ENCODE peak calls at places on chromosomes 2 and 18, in five cellular contexts. M, R, S, H and A are unnamed samples.

GRCh38 chr2:80496770-80497169 is 192.2 kb upstream of the LRRTM1 start:
- DNase-seq in M (no peak), R (no peak), S (peak), H (no peak), A (no peak)

GRCh38 chr2:64276417-64277095 is 132.3 kb upstream of the PELI1 start:
- DNase-seq in M (peak), R (peak), S (no peak), H (no peak), A (peak)

GRCh38 chr18:61901334-61901986 is 8.7 kb upstream of the RNF152 start:
- DNase-seq in M (peak), R (peak), S (peak), H (peak), A (peak)

GRCh38 chr2:235191933-235192332 is 240.1 kb downstream of the SH3BP4 start:
- DNase-seq in M (no peak), R (no peak), S (no peak), H (no peak), A (no peak)

GRCh38 chr2:98804736-98805135 is 73.8 kb upstream of the MGAT4A start:
- DNase-seq in M (no peak), R (no peak), S (no peak), H (no peak), A (no peak)

GRCh38 chr2:203625712-203626111 is 80.7 kb upstream of the CD28 start:
- DNase-seq in M (no peak), R (no peak), S (no peak), H (no peak), A (no peak)

GRCh38 chr2:232838406-232838874 is 31.6 kb upstream of the SNORC start:
- DNase-seq in M (peak), R (no peak), S (peak), H (no peak), A (no peak)

GRCh38 chr2:180607501-180608060 is 372.8 kb upstream of the UBE2E3 start:
- DNase-seq in M (no peak), R (no peak), S (no peak), H (no peak), A (no peak)

GRCh38 chr2:101969723-101970122 is 22.0 kb upstream of the IL1R2 start:
- DNase-seq in M (no peak), R (no peak), S (no peak), H (no peak), A (no peak)

GRCh38 chr18:61579581-61579980 is 246.4 kb downstream of the CDH20 start:
- DNase-seq in M (no peak), R (no peak), S (no peak), H (no peak), A (no peak)

GRCh38 chr2:230929381-230930148 is 4.5 kb upstream of the GPR55 start:
- DNase-seq in M (no peak), R (no peak), S (no peak), H (no peak), A (no peak)

GRCh38 chr2:11773747-11774536 is 27.5 kb downstream of the LPIN1 start:
- DNase-seq in M (no peak), R (no peak), S (no peak), H (no peak), A (no peak)

GRCh38 chr2:61889212-61889956 is 928 bp upstream of the CCT4 start:
- DNase-seq in M (no peak), R (no peak), S (no peak), H (no peak), A (peak)

GRCh38 chr18:76801567-76802505 is 20.5 kb upstream of the ZNF236 start:
- DNase-seq in M (peak), R (peak), S (peak), H (peak), A (peak)

GRCh38 chr2:20621366-20622295 is 29.3 kb downstream of the HS1BP3 start:
- DNase-seq in M (no peak), R (no peak), S (no peak), H (no peak), A (no peak)

GRCh38 chr2:130185896-130186295 is 3.8 kb downstream of the MZT2B start:
- DNase-seq in M (no peak), R (no peak), S (no peak), H (no peak), A (no peak)

GRCh38 chr2:80256396-80257167 is 48.0 kb downstream of the LRRTM1 start:
- DNase-seq in M (peak), R (no peak), S (peak), H (peak), A (no peak)

GRCh38 chr18:47150824-47151366 is 595 bp upstream of the HDHD2 start:
- DNase-seq in M (no peak), R (no peak), S (no peak), H (no peak), A (no peak)

GRCh38 chr2:199449455-199449854 is 8.3 kb downstream of the SATB2 start:
- DNase-seq in M (no peak), R (no peak), S (peak), H (no peak), A (no peak)

GRCh38 chr2:70121627-70122372 is 34.5 kb downstream of the PCBP1 start:
- DNase-seq in M (no peak), R (no peak), S (no peak), H (no peak), A (no peak)
- H3K18ac ChIP-seq in M (no peak), R (peak), S (no peak), H (no peak), A (no peak)

DNA sequence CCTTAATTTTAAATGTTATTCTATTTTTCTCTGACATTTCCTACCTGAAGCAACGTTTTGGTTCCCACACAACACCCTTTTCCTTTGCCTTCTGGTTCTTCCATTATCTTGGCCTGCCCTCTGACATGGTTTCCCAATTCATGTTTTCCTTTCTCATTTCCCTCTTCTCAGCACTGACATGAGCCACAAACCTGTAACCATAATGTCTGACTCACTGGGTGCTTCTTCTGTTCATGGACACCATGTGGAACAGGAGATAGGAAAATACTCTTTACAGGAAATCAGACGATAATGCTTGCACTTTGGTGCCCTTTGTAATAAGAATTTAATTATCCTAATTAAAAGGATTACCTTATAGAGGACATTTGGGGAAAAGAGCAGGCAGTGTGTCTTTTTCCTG is 142.0 kb downstream of the ZEB2 start:
- DNase-seq in M (no peak), R (no peak), S (peak), H (no peak), A (no peak)
- H3K23ac ChIP-seq in M (no peak), R (no peak), S (no peak), H (no peak), A (no peak)

GRCh38 chr2:207969249-207969648 is 56.1 kb downstream of the PLEKHM3 start:
- DNase-seq in M (no peak), R (no peak), S (no peak), H (no peak), A (no peak)

GRCh38 chr2:207974214-207974600 is 51.1 kb downstream of the PLEKHM3 start:
- DNase-seq in M (peak), R (no peak), S (no peak), H (no peak), A (peak)

GRCh38 chr2:207970825-207971142 is 54.5 kb downstream of the PLEKHM3 start:
- DNase-seq in M (no peak), R (no peak), S (no peak), H (no peak), A (no peak)

GRCh38 chr2:207967121-207967520 is 58.2 kb downstream of the PLEKHM3 start:
- DNase-seq in M (peak), R (no peak), S (no peak), H (no peak), A (no peak)

GRCh38 chr2:207970138-207970824 is 55.0 kb downstream of the PLEKHM3 start:
- DNase-seq in M (peak), R (no peak), S (no peak), H (peak), A (no peak)
- H3K9ac ChIP-seq in M (no peak), R (no peak), S (no peak), H (no peak), A (no peak)

DNA sequence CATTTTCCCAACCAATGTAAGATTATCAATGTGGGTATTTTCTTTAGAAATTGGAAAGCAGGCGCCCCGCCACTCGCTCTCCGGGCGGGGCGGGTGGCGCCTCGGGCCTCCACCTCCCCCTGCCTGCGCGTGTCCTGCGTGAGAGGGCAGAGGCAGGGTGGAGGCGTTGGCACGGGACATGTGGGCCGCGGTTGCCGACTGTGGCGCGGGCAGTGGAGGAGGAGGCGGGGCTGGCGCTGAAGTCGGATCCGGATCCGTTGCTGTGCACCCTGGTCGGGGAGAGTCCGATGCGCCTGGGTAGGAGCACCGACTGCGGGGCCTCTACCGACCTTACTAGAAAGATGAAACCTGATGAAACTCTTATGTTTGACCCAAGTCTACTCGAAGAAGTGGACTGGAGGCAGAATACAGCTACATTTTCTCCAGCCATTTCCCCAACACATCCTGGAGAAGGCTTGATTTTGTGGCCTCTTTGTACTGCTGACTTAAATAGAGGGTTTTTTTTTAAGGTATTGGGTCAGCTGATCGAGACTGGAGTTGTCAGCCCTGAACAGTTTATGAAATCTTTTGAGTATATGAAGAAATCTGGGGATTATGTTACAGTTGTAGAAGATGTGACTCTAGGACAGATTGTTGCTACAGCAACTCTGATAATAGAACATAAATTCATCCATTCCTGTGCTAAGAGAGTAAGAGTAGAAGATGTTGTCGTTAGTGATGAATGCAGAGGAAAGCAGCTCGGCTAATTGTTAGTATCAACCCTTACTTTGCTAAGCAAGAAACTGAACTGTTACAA is 37.9 kb downstream of the PMS1 start:
- DNase-seq in M (peak), R (no peak), S (peak), H (no peak), A (peak)
- H3K18ac ChIP-seq in M (no peak), R (no peak), S (no peak), H (peak), A (no peak)

GRCh38 chr2:74502147-74502719 is 2.8 kb upstream of the LBX2 start:
- DNase-seq in M (no peak), R (peak), S (no peak), H (no peak), A (no peak)
- H3K23ac ChIP-seq in M (peak), R (no peak), S (no peak), H (peak), A (no peak)